ENCODE peak calls at places on chromosomes 2 and 18, in six cellular contexts. One of them, this sample, is unnamed.

GRCh38 chr2:152097291-152098032 is 1.4 kb downstream of the CACNB4 start:
- DNase-seq in mesenchymal stem cell: peak; percentile 47
- DNase-seq in IMR-90: peak; percentile 19
- DNase-seq in neuronal stem cell: peak; percentile 3
- DNase-seq in H1: no peak
- DNase-seq in trophoblast cell: peak; percentile 33
- DNase-seq in this sample: no peak

GRCh38 chr2:104867351-104868080 is 13.6 kb downstream of the POU3F3 start:
- DNase-seq in mesenchymal stem cell: no peak
- DNase-seq in IMR-90: no peak
- DNase-seq in neuronal stem cell: peak; percentile 23
- DNase-seq in H1: peak; percentile 71
- DNase-seq in trophoblast cell: no peak
- DNase-seq in this sample: peak; percentile 61

GRCh38 chr2:120820885-120821279 is 85.2 kb downstream of the GLI2 start:
- DNase-seq in mesenchymal stem cell: peak; percentile 68
- DNase-seq in IMR-90: peak; percentile 84
- DNase-seq in neuronal stem cell: no peak
- DNase-seq in H1: no peak
- DNase-seq in trophoblast cell: no peak
- DNase-seq in this sample: no peak

GRCh38 chr2:150663143-150663542 is 175.7 kb upstream of the RND3 start:
- DNase-seq in mesenchymal stem cell: peak; percentile 44
- DNase-seq in IMR-90: peak; percentile 90
- DNase-seq in neuronal stem cell: no peak
- DNase-seq in H1: no peak
- DNase-seq in trophoblast cell: no peak
- DNase-seq in this sample: no peak

GRCh38 chr2:12675352-12675795 is 41.4 kb upstream of the TRIB2 start:
- DNase-seq in mesenchymal stem cell: peak; percentile 59
- DNase-seq in IMR-90: peak; percentile 53
- DNase-seq in neuronal stem cell: no peak
- DNase-seq in H1: no peak
- DNase-seq in trophoblast cell: peak; percentile 8
- DNase-seq in this sample: no peak

GRCh38 chr18:21110667-21111350 is 804 bp downstream of the ROCK1 start:
- DNase-seq in mesenchymal stem cell: peak; percentile 56
- DNase-seq in IMR-90: peak; percentile 46
- DNase-seq in neuronal stem cell: peak; percentile 29
- DNase-seq in H1: peak; percentile 67
- DNase-seq in trophoblast cell: peak; percentile 48
- DNase-seq in this sample: peak; percentile 38

GRCh38 chr2:85990084-85990483 is 101.3 kb upstream of the ST3GAL5 start:
- DNase-seq in mesenchymal stem cell: no peak
- DNase-seq in IMR-90: no peak
- DNase-seq in neuronal stem cell: no peak
- DNase-seq in H1: peak; percentile 22
- DNase-seq in trophoblast cell: peak; percentile 51
- DNase-seq in this sample: peak; percentile 6

GRCh38 chr2:26721267-26722032 is 28.9 kb downstream of the KCNK3 start:
- DNase-seq in mesenchymal stem cell: no peak
- DNase-seq in IMR-90: no peak
- DNase-seq in neuronal stem cell: no peak
- DNase-seq in H1: no peak
- DNase-seq in trophoblast cell: no peak
- DNase-seq in this sample: peak; percentile 57

GRCh38 chr2:144508162-144508765 is 11.7 kb downstream of the ZEB2 start:
- DNase-seq in mesenchymal stem cell: no peak
- DNase-seq in IMR-90: no peak
- DNase-seq in neuronal stem cell: no peak
- DNase-seq in H1: no peak
- DNase-seq in trophoblast cell: peak; percentile 19
- DNase-seq in this sample: no peak

GRCh38 chr2:233464056-233464455 is 102.5 kb downstream of the USP40 start:
- DNase-seq in mesenchymal stem cell: no peak
- DNase-seq in IMR-90: no peak
- DNase-seq in neuronal stem cell: no peak
- DNase-seq in H1: no peak
- DNase-seq in trophoblast cell: no peak
- DNase-seq in this sample: no peak

GRCh38 chr2:165778653-165779451 is 15.2 kb downstream of the GALNT3 start:
- DNase-seq in mesenchymal stem cell: no peak
- DNase-seq in IMR-90: no peak
- DNase-seq in neuronal stem cell: no peak
- DNase-seq in H1: no peak
- DNase-seq in trophoblast cell: peak; percentile 58
- DNase-seq in this sample: peak; percentile 43

DNA sequence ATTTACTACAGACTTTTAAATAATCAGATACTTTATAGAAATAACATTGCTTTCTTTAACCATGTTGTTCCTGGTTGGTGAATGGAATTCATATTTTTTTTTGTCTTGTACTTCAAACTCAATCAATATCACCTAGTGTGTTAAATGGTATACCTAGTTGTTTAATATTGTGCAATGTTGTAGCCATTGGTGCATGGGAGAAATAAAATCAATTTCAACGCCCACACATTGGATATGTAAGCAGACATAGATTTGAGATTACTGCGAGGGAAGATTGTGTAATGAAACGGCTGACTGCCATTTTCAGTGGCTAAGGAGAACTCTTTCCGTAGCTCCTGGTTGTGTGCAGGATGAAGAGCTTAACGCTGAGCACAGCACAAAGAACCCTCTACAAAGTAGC is 626.1 kb downstream of the TMEM182 start:
- DNase-seq in mesenchymal stem cell: no peak
- DNase-seq in IMR-90: no peak
- DNase-seq in neuronal stem cell: no peak
- DNase-seq in H1: no peak
- DNase-seq in trophoblast cell: no peak
- DNase-seq in this sample: no peak
- H3K14ac ChIP-seq in mesenchymal stem cell: no peak overlapping the region
- H3K14ac ChIP-seq in IMR-90: no peak overlapping the region
- H3K14ac ChIP-seq in neuronal stem cell: no peak overlapping the region
- H3K14ac ChIP-seq in H1: no peak overlapping the region
- H3K14ac ChIP-seq in trophoblast cell: no peak overlapping the region
- H3K14ac ChIP-seq in this sample: no peak overlapping the region

DNA sequence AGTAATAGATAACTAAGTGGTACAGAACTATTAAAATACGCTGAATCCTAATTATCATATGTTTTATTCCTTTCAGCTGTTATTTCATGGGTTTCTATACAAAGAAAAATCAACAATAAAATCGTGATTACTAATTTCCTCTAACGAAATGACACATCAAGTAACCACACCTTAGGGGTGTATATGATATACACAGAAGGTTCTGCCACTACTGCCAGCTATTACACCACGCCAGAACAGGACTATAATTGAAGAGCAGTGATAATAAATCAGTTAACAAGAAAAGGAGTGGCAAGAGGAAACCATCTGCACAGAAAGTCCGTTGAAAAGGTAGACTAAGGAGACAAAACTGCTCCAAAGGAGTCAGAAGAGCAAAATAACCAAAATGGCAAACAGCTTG is 3.0 kb downstream of the FARSB start:
- DNase-seq in mesenchymal stem cell: no peak
- DNase-seq in IMR-90: no peak
- DNase-seq in neuronal stem cell: no peak
- DNase-seq in H1: no peak
- DNase-seq in trophoblast cell: no peak
- DNase-seq in this sample: no peak
- H3K4me1 ChIP-seq in mesenchymal stem cell: peaks cover 6% of the 10 kb centered on the region
- H3K4me1 ChIP-seq in IMR-90: no peaks in the 10 kb centered on the region
- H3K4me1 ChIP-seq in neuronal stem cell: peaks cover 2% of the 10 kb centered on the region
- H3K4me1 ChIP-seq in H1: peaks cover 3% of the 10 kb centered on the region
- H3K4me1 ChIP-seq in trophoblast cell: peaks cover 2% of the 10 kb centered on the region
- H3K4me1 ChIP-seq in this sample: no peaks in the 10 kb centered on the region

GRCh38 chr2:177784449-177784845 is 288.1 kb downstream of the PDE11A start:
- DNase-seq in mesenchymal stem cell: peak; percentile 69
- DNase-seq in IMR-90: peak; percentile 24
- DNase-seq in neuronal stem cell: no peak
- DNase-seq in H1: no peak
- DNase-seq in trophoblast cell: no peak
- DNase-seq in this sample: no peak
- H3K4me2 ChIP-seq in mesenchymal stem cell: no peak overlapping the region
- H3K4me2 ChIP-seq in IMR-90: peak overlapping the region; percentile 22
- H3K4me2 ChIP-seq in neuronal stem cell: no peak overlapping the region
- H3K4me2 ChIP-seq in H1: no peak overlapping the region
- H3K4me2 ChIP-seq in trophoblast cell: no peak overlapping the region
- H3K4me2 ChIP-seq in this sample: no peak overlapping the region

DNA sequence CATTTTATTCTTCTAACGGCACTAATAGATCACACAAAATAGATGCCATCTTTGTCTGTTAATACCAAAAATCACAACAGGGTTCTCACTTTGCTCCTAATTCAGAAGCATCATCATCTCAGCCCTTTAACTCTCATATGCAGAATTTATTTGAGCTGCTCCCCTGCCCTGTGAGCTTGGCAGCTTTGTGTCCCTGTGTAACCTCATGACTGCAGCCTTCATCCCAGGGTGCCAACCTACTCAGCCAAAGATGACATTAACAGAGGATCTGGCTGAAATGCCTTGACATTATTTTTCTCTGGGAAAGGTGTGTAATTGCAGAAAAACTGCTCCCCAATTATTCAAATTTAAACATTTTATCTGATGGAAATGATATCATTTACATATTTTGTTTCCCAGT is 319.4 kb downstream of the NRXN1 start:
- DNase-seq in mesenchymal stem cell: no peak
- DNase-seq in IMR-90: no peak
- DNase-seq in neuronal stem cell: no peak
- DNase-seq in H1: no peak
- DNase-seq in trophoblast cell: no peak
- DNase-seq in this sample: no peak
- H3K14ac ChIP-seq in mesenchymal stem cell: no peak overlapping the region
- H3K14ac ChIP-seq in IMR-90: no peak overlapping the region
- H3K14ac ChIP-seq in neuronal stem cell: no peak overlapping the region
- H3K14ac ChIP-seq in H1: no peak overlapping the region
- H3K14ac ChIP-seq in trophoblast cell: no peak overlapping the region
- H3K14ac ChIP-seq in this sample: no peak overlapping the region

GRCh38 chr2:73987109-73987947 is 2.6 kb downstream of the TET3 start:
- DNase-seq in mesenchymal stem cell: peak; percentile 55
- DNase-seq in IMR-90: peak; percentile 62
- DNase-seq in neuronal stem cell: no peak
- DNase-seq in H1: no peak
- DNase-seq in trophoblast cell: peak; percentile 62
- DNase-seq in this sample: no peak
- H3K4me1 ChIP-seq in mesenchymal stem cell: peaks cover 33% of the 10 kb centered on the region
- H3K4me1 ChIP-seq in IMR-90: peaks cover 24% of the 10 kb centered on the region
- H3K4me1 ChIP-seq in neuronal stem cell: peaks cover 28% of the 10 kb centered on the region
- H3K4me1 ChIP-seq in H1: peaks cover 11% of the 10 kb centered on the region
- H3K4me1 ChIP-seq in trophoblast cell: peaks cover 38% of the 10 kb centered on the region
- H3K4me1 ChIP-seq in this sample: peaks cover 21% of the 10 kb centered on the region

This sample was measured in H9.